ENCODE peak calls at places on chromosomes 5 and 9, in nine cellular contexts. H, B, X, M, D, S, G, A and N are unnamed samples.

GRCh38 chr9:85212209-85212608 is 529.5 kb downstream of the AGTPBP1 start:
- DNase-seq in H (no peak), B (no peak), X (peak), M (no peak), D (no peak), S (no peak), G (no peak), A (no peak), N (peak)

GRCh38 chr5:126961702-126962101 is 68.7 kb downstream of the MARCHF3 start:
- DNase-seq in H (no peak), B (no peak), X (peak), M (no peak), D (no peak), S (no peak), G (no peak), A (no peak), N (no peak)

GRCh38 chr5:108557686-108558085 is 175.8 kb upstream of the FBXL17 start:
- DNase-seq in H (no peak), B (no peak), X (no peak), M (no peak), D (no peak), S (no peak), G (no peak), A (no peak), N (no peak)

GRCh38 chr5:73766902-73767301 is 140.9 kb downstream of the ARHGEF28 start:
- DNase-seq in H (no peak), B (no peak), X (no peak), M (no peak), D (no peak), S (no peak), G (no peak), A (no peak), N (no peak)

GRCh38 chr5:90398726-90399125 is 10.8 kb downstream of the CETN3 start:
- DNase-seq in H (no peak), B (no peak), X (no peak), M (no peak), D (no peak), S (no peak), G (no peak), A (no peak), N (no peak)

GRCh38 chr9:92270511-92270910 is 23.0 kb downstream of the IARS1 start:
- DNase-seq in H (no peak), B (no peak), X (no peak), M (no peak), D (no peak), S (no peak), G (no peak), A (no peak), N (no peak)

GRCh38 chr5:6419340-6419852 is 29.3 kb upstream of the UBE2QL1 start:
- DNase-seq in H (no peak), B (no peak), X (no peak), M (no peak), D (no peak), S (no peak), G (no peak), A (no peak), N (no peak)

GRCh38 chr5:154268073-154268472 is 77.5 kb downstream of the GALNT10 start:
- DNase-seq in H (no peak), B (no peak), X (no peak), M (no peak), D (no peak), S (no peak), G (no peak), A (no peak), N (no peak)

GRCh38 chr9:128722380-128723351 is 1.3 kb downstream of the ZDHHC12 start:
- DNase-seq in H (no peak), B (no peak), X (no peak), M (no peak), D (no peak), S (peak), G (no peak), A (no peak), N (peak)

GRCh38 chr5:154162475-154163217 is 27.9 kb upstream of the GALNT10 start:
- DNase-seq in H (no peak), B (no peak), X (no peak), M (no peak), D (no peak), S (no peak), G (no peak), A (no peak), N (no peak)

GRCh38 chr9:16023466-16023865 is 470.6 kb downstream of the CCDC171 start:
- DNase-seq in H (no peak), B (no peak), X (peak), M (no peak), D (no peak), S (no peak), G (no peak), A (no peak), N (peak)

GRCh38 chr9:104795082-104795481 is 31.2 kb downstream of the NIPSNAP3B start:
- DNase-seq in H (no peak), B (no peak), X (no peak), M (no peak), D (no peak), S (no peak), G (no peak), A (no peak), N (no peak)

GRCh38 chr9:27520986-27521385 is 3.1 kb upstream of the IFNK start:
- DNase-seq in H (no peak), B (no peak), X (no peak), M (no peak), D (no peak), S (no peak), G (no peak), A (no peak), N (no peak)